ENCODE peak calls at places on chromosome 14, in nine cellular contexts. C is psoas muscle, T is pancreas, H is kidney epithelial cell, F is upper lobe of right lung, A is heart left ventricle, P is GM12864, U is astrocyte of the spinal cord, L is stomach. G is an unnamed sample.

GRCh38 chr14:36194645-36195044 is 18.1 kb upstream of the PTCSC3 start:
- DNase-seq in C (no peak), T (no peak), H (no peak), F (no peak), A (no peak), P (no peak), U (no peak), L (no peak), G (no peak)

GRCh38 chr14:59510957-59511356 is 26.6 kb downstream of the JKAMP start:
- DNase-seq in C (no peak), T (no peak), H (no peak), F (no peak), A (no peak), P (no peak), U (no peak), L (no peak), G (no peak)

GRCh38 chr14:100898935-100899840 is 4.3 kb downstream of the RTL1 start:
- DNase-seq in C (no peak), T (peak), H (no peak), F (peak), A (no peak), P (no peak), U (no peak), L (no peak), G (no peak)

GRCh38 chr14:28762290-28762948 is 4.2 kb upstream of the FOXG1 start:
- DNase-seq in C (no peak), T (no peak), H (no peak), F (no peak), A (no peak), P (no peak), U (peak), L (no peak), G (no peak)

GRCh38 chr14:73014105-73014504 is 12.8 kb downstream of the ZFYVE1 start:
- DNase-seq in C (no peak), T (no peak), H (no peak), F (no peak), A (no peak), P (peak), U (peak), L (no peak), G (no peak)

GRCh38 chr14:54777395-54777794 is 125.2 kb downstream of the GCH1 start:
- DNase-seq in C (no peak), T (no peak), H (no peak), F (no peak), A (no peak), P (no peak), U (no peak), L (no peak), G (no peak)

GRCh38 chr14:99274346-99275221 is 2.6 kb upstream of the BCL11B start:
- DNase-seq in C (peak), T (peak), H (peak), F (no peak), A (peak), P (no peak), U (peak), L (peak), G (peak)

GRCh38 chr14:20460458-20461229 is 590 bp downstream of the PIP4P1 start:
- DNase-seq in C (no peak), T (peak), H (no peak), F (peak), A (no peak), P (peak), U (no peak), L (peak), G (no peak)

GRCh38 chr14:77340389-77340788 is 19.6 kb downstream of the GSTZ1 start:
- DNase-seq in C (no peak), T (no peak), H (no peak), F (no peak), A (no peak), P (no peak), U (no peak), L (no peak), G (no peak)

GRCh38 chr14:93655078-93655750 is 133.1 kb downstream of the PRIMA1 start:
- DNase-seq in C (no peak), T (no peak), H (peak), F (no peak), A (no peak), P (peak), U (peak), L (no peak), G (peak)

GRCh38 chr14:77615231-77616132 is 955 bp downstream of the SPTLC2 start:
- DNase-seq in C (no peak), T (no peak), H (no peak), F (no peak), A (no peak), P (no peak), U (peak), L (no peak), G (no peak)

GRCh38 chr14:99660006-99660566 is 15.2 kb downstream of the HHIPL1 start:
- DNase-seq in C (no peak), T (no peak), H (no peak), F (no peak), A (no peak), P (no peak), U (no peak), L (no peak), G (no peak)

GRCh38 chr14:90522585-90523191 is 125.9 kb downstream of the CALM1 start:
- DNase-seq in C (peak), T (peak), H (peak), F (no peak), A (peak), P (no peak), U (peak), L (peak), G (no peak)

GRCh38 chr14:76644875-76645518 is 116.3 kb upstream of the VASH1 start:
- DNase-seq in C (no peak), T (no peak), H (no peak), F (no peak), A (peak), P (no peak), U (peak), L (no peak), G (no peak)

GRCh38 chr14:85380891-85381290 is 149.1 kb upstream of the FLRT2 start:
- DNase-seq in C (no peak), T (no peak), H (no peak), F (no peak), A (no peak), P (no peak), U (peak), L (no peak), G (no peak)

GRCh38 chr14:99604766-99605298 is 825 bp upstream of the CCDC85C start:
- DNase-seq in C (no peak), T (peak), H (no peak), F (peak), A (no peak), P (no peak), U (peak), L (no peak), G (no peak)

GRCh38 chr14:25431211-25432076 is 381.5 kb upstream of the STXBP6 start:
- DNase-seq in C (no peak), T (no peak), H (no peak), F (no peak), A (no peak), P (no peak), U (no peak), L (peak), G (no peak)

GRCh38 chr14:27392153-27392552 is 794.3 kb upstream of the NOVA1 start:
- DNase-seq in C (no peak), T (no peak), H (peak), F (no peak), A (no peak), P (no peak), U (peak), L (no peak), G (no peak)

GRCh38 chr14:105312973-105313372 is 1.6 kb upstream of the PACS2 start:
- DNase-seq in C (no peak), T (no peak), H (no peak), F (no peak), A (no peak), P (no peak), U (no peak), L (no peak), G (no peak)
- H3K4me3 ChIP-seq in C (no peak), T (no peak), H (no peak), F (no peak), A (no peak), P (no peak), U (no peak), L (no peak), G (no peak)

GRCh38 chr14:95360828-95361227 is 41.1 kb upstream of the CLMN start:
- DNase-seq in C (no peak), T (no peak), H (no peak), F (no peak), A (no peak), P (no peak), U (no peak), L (no peak), G (no peak)

GRCh38 chr14:95363468-95363954 is 43.8 kb upstream of the CLMN start:
- DNase-seq in C (no peak), T (no peak), H (no peak), F (no peak), A (peak), P (no peak), U (no peak), L (no peak), G (no peak)

GRCh38 chr14:95359974-95360826 is 40.5 kb upstream of the CLMN start:
- DNase-seq in C (no peak), T (peak), H (no peak), F (no peak), A (no peak), P (no peak), U (no peak), L (peak), G (peak)

GRCh38 chr14:95362180-95362494 is 42.4 kb upstream of the CLMN start:
- DNase-seq in C (no peak), T (no peak), H (no peak), F (no peak), A (no peak), P (no peak), U (no peak), L (no peak), G (no peak)

GRCh38 chr14:95361373-95362179 is 41.9 kb upstream of the CLMN start:
- DNase-seq in C (peak), T (peak), H (no peak), F (peak), A (peak), P (peak), U (no peak), L (peak), G (no peak)
- TF ChIP-seq CTCF in C (peak), T (peak), H (peak), F (peak), A (peak), P (peak), U (peak), L (peak), G (peak)

DNA sequence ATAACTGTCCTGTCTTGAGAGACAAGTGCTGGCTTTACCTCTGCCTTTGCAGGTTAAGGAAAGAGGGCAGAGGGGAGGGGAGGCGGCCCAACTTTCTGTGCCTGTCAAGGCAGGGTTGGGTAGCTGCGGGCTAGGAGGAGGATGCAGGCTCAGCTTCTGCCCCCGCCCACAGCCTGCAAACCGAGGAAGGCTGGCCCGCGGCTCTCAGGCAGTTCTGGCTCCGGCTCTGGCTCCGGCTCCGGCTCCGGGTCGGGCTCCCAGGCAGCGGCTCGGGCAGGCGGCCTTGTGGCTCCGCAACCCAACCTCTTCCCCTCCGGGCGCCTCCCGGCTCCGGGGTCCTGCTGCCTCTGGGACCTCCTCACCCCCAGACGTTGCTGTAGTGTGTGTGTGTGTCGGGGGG is 92.9 kb downstream of the TMEM30B start:
- DNase-seq in C (peak), T (peak), H (no peak), F (no peak), A (peak), P (no peak), U (no peak), L (no peak), G (no peak)
- H3K4me3 ChIP-seq in C (peak), T (no peak), H (no peak), F (no peak), A (peak), P (no peak), U (peak), L (peak), G (peak)

GRCh38 chr14:63435838-63436237 is 107.3 kb downstream of the PPP2R5E start:
- DNase-seq in C (peak), T (peak), H (no peak), F (peak), A (peak), P (no peak), U (peak), L (peak), G (no peak)

GRCh38 chr14:63443361-63443760 is 99.8 kb downstream of the PPP2R5E start:
- DNase-seq in C (no peak), T (no peak), H (no peak), F (no peak), A (no peak), P (no peak), U (no peak), L (no peak), G (no peak)

GRCh38 chr14:63435204-63435603 is 108.0 kb downstream of the PPP2R5E start:
- DNase-seq in C (no peak), T (no peak), H (no peak), F (no peak), A (no peak), P (no peak), U (no peak), L (no peak), G (no peak)

GRCh38 chr14:63436286-63437098 is 106.7 kb downstream of the PPP2R5E start:
- DNase-seq in C (no peak), T (no peak), H (no peak), F (no peak), A (no peak), P (no peak), U (no peak), L (no peak), G (no peak)

GRCh38 chr14:63438065-63438757 is 105.0 kb downstream of the PPP2R5E start:
- DNase-seq in C (peak), T (peak), H (peak), F (no peak), A (peak), P (no peak), U (peak), L (peak), G (peak)
- TF ChIP-seq CTCF in C (no peak), T (no peak), H (peak), F (peak), A (peak), P (peak), U (peak), L (peak), G (peak)

GRCh38 chr14:92625213-92625612 is 111.6 kb downstream of the RIN3 start:
- DNase-seq in C (no peak), T (no peak), H (peak), F (no peak), A (no peak), P (no peak), U (peak), L (no peak), G (peak)
- H3K4me3 ChIP-seq in C (no peak), T (no peak), H (no peak), F (no peak), A (no peak), P (no peak), U (no peak), L (no peak), G (no peak)

DNA sequence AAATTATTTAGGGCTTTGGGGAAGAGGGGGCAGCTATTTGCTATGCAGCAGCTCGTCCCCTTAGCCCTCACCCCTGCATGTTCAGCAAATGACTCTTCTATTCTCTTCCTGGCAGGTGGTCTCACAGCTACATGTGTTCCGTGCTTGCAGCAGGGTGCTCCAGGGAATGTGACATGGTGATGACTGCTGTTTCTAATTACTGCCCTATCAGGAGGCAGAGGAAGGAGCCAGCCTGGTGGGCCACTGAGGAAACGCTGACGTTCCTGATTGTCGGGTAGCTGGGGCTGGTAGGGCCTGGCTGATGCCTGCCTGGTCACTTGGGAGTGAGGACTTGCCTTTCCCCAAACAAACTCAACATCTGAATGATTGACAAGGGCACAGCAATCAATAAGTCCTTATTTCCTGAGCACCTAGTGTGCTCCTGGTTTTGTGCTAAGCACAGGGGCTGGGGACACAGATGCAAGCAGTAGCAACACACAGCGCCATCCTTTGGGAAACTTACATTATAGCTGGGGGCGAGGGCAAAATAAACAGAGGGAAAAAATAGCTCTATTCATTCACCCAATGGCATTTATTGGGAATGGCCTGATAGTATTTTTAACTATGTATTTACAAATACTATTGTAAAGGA is 377.8 kb downstream of the FUT8 start:
- DNase-seq in C (no peak), T (no peak), H (no peak), F (no peak), A (no peak), P (no peak), U (no peak), L (no peak), G (no peak)
- TF ChIP-seq CTCF in C (no peak), T (no peak), H (no peak), F (no peak), A (no peak), P (no peak), U (no peak), L (no peak), G (no peak)

GRCh38 chr14:102371361-102371760 is 8.6 kb downstream of the TECPR2 start:
- DNase-seq in C (no peak), T (no peak), H (no peak), F (no peak), A (no peak), P (no peak), U (no peak), L (no peak), G (no peak)

GRCh38 chr14:102375126-102375525 is 12.4 kb downstream of the TECPR2 start:
- DNase-seq in C (no peak), T (no peak), H (no peak), F (no peak), A (no peak), P (no peak), U (no peak), L (no peak), G (no peak)

GRCh38 chr14:102373110-102373509 is 10.4 kb downstream of the TECPR2 start:
- DNase-seq in C (no peak), T (no peak), H (no peak), F (no peak), A (no peak), P (no peak), U (no peak), L (no peak), G (no peak)

GRCh38 chr14:102374264-102374663 is 11.5 kb downstream of the TECPR2 start:
- DNase-seq in C (no peak), T (no peak), H (no peak), F (no peak), A (no peak), P (no peak), U (no peak), L (no peak), G (no peak)

DNA sequence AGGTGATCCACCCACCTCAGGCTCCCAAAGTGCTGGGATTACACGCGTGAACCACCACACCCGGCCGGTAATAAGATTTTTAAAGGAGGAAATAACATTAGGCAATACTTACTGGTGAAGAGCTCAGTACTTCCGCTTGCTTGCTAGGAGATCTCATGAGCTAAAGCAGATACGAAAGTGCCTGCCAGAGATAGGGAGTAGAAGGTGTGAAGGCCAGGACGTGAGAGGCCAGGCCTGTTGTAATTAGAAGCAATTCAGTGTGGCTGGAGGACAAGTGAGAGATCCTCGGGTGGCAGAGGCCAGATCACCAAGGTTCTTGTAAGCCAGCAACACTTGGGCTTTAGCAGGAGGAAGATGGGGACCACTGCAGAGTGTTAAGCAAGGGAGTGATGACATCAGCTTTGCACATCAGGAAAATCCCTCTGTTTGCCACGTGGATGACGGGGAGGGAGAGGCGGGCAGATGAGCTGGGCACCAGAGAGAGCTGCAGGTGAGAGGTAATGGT is 7.6 kb downstream of the TECPR2 start:
- DNase-seq in C (no peak), T (no peak), H (no peak), F (peak), A (no peak), P (no peak), U (no peak), L (no peak), G (no peak)
- H3K4me3 ChIP-seq in C (no peak), T (no peak), H (no peak), F (no peak), A (no peak), P (no peak), U (no peak), L (no peak), G (no peak)

GRCh38 chr14:21768875-21769257 is 95.2 kb upstream of the OR4E1 start:
- DNase-seq in C (no peak), T (no peak), H (no peak), F (no peak), A (no peak), P (no peak), U (no peak), L (no peak), G (no peak)

GRCh38 chr14:21771671-21772070 is 98.1 kb upstream of the OR4E1 start:
- DNase-seq in C (no peak), T (no peak), H (no peak), F (no peak), A (no peak), P (no peak), U (no peak), L (no peak), G (no peak)

GRCh38 chr14:21768116-21768874 is 94.7 kb upstream of the OR4E1 start:
- DNase-seq in C (no peak), T (no peak), H (no peak), F (no peak), A (no peak), P (no peak), U (peak), L (no peak), G (no peak)
- TF ChIP-seq CTCF in C (no peak), T (no peak), H (peak), F (peak), A (no peak), P (peak), U (peak), L (no peak), G (peak)

DNA sequence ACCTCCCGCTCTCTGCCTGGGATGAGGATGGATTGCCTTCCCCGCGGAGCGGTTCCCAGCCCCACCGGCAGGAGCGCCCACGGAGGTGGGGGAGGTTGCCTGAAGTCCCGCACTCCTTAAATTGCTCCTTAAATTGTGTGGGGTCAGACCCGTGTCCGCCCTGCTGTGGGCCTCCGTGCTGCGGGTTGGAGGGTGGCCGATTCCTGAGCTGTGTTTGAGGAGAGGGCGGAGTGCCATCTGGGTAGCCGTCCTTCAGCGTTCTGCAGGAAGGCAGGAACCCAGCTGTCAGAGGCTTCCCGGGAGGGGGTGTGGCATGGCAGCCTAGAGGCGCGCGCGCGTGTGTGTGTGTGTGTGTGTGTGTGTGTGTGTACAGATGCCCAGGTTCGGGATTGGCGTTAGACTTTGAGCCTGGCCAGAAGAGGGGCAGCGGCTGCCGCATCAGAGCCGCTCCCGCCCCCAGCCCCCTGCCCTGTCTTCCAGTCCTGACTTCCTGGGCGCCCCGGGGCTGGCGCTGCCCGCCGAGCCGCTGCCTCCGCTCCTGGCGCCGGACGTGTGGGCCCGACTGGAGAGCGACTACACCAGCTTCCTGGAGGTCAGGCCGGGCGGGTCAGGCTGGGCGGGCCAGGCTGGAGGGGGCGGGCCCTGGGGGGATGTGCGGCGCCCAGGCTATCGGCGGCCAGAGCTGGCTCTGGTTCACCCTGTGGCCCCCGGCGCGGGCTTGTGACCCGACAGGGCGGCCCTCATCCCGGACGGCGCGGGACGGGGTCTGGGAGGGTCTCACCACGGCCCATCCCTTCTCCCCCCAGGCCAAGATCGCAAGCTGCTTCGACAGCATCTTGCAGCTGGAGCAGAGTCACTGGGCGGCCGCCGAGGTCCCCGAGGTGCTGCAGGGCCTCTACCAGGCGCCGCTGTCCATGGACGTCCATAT is 9.2 kb downstream of the EXOC3L4 start:
- DNase-seq in C (peak), T (peak), H (no peak), F (peak), A (no peak), P (no peak), U (no peak), L (peak), G (no peak)
- H3K4me3 ChIP-seq in C (peak), T (no peak), H (no peak), F (peak), A (peak), P (no peak), U (no peak), L (peak), G (peak)

G was measured in epithelial cell of proximal tubule.